ENCODE peak calls at places on chromosomes 11 and 22, in six cellular contexts. One of them, this sample, is unnamed.

GRCh38 chr11:114301088-114301487 is 4.9 kb downstream of the NNMT start:
- DNase-seq in activated T-helper 1 cell treated with Interleukin-2 at 50 U/mL for 16 hours: no peak
- DNase-seq in amniotic stem cell: no peak
- DNase-seq in stimulated activated CD8-positive, alpha-beta memory T cell treated with anti-CD3 and anti-CD28 coated beads, Interleukin-4, amount 100 ng/mL, for 24 hours: no peak
- DNase-seq in iPS DF 19.7: no peak
- DNase-seq in iris pigment epithelial cell: no peak
- DNase-seq in this sample: no peak

GRCh38 chr11:6667733-6668374 is 12.2 kb upstream of the DCHS1 start:
- DNase-seq in activated T-helper 1 cell treated with Interleukin-2 at 50 U/mL for 16 hours: no peak
- DNase-seq in iris pigment epithelial cell: peak
- DNase-seq in stimulated activated CD8-positive, alpha-beta memory T cell treated with anti-CD3 and anti-CD28 coated beads, Interleukin-4, amount 100 ng/mL, for 24 hours: no peak
- DNase-seq in iPS DF 19.7: no peak
- DNase-seq in amniotic stem cell: no peak
- DNase-seq in this sample: no peak

GRCh38 chr11:73100578-73100977 is 41.5 kb downstream of the FCHSD2 start:
- DNase-seq in stimulated activated CD8-positive, alpha-beta memory T cell treated with anti-CD3 and anti-CD28 coated beads, Interleukin-4, amount 100 ng/mL, for 24 hours: no peak
- DNase-seq in iris pigment epithelial cell: no peak
- DNase-seq in amniotic stem cell: no peak
- DNase-seq in activated T-helper 1 cell treated with Interleukin-2 at 50 U/mL for 16 hours: no peak
- DNase-seq in iPS DF 19.7: peak
- DNase-seq in this sample: no peak

GRCh38 chr11:77092382-77092781 is 10.3 kb upstream of the OMP start:
- DNase-seq in iris pigment epithelial cell: no peak
- DNase-seq in activated T-helper 1 cell treated with Interleukin-2 at 50 U/mL for 16 hours: no peak
- DNase-seq in stimulated activated CD8-positive, alpha-beta memory T cell treated with anti-CD3 and anti-CD28 coated beads, Interleukin-4, amount 100 ng/mL, for 24 hours: no peak
- DNase-seq in amniotic stem cell: no peak
- DNase-seq in iPS DF 19.7: no peak
- DNase-seq in this sample: no peak

GRCh38 chr11:32830796-32831195 is 1.1 kb downstream of the PRRG4 start:
- DNase-seq in amniotic stem cell: no peak
- DNase-seq in stimulated activated CD8-positive, alpha-beta memory T cell treated with anti-CD3 and anti-CD28 coated beads, Interleukin-4, amount 100 ng/mL, for 24 hours: no peak
- DNase-seq in activated T-helper 1 cell treated with Interleukin-2 at 50 U/mL for 16 hours: no peak
- DNase-seq in iPS DF 19.7: no peak
- DNase-seq in iris pigment epithelial cell: no peak
- DNase-seq in this sample: no peak

GRCh38 chr11:429391-429790 is 12.4 kb downstream of the ANO9 start:
- DNase-seq in activated T-helper 1 cell treated with Interleukin-2 at 50 U/mL for 16 hours: no peak
- DNase-seq in iris pigment epithelial cell: no peak
- DNase-seq in stimulated activated CD8-positive, alpha-beta memory T cell treated with anti-CD3 and anti-CD28 coated beads, Interleukin-4, amount 100 ng/mL, for 24 hours: no peak
- DNase-seq in iPS DF 19.7: no peak
- DNase-seq in amniotic stem cell: no peak
- DNase-seq in this sample: no peak

GRCh38 chr11:130397780-130398179 is 30.6 kb downstream of the ADAMTS8 start:
- DNase-seq in iPS DF 19.7: no peak
- DNase-seq in iris pigment epithelial cell: no peak
- DNase-seq in activated T-helper 1 cell treated with Interleukin-2 at 50 U/mL for 16 hours: no peak
- DNase-seq in stimulated activated CD8-positive, alpha-beta memory T cell treated with anti-CD3 and anti-CD28 coated beads, Interleukin-4, amount 100 ng/mL, for 24 hours: no peak
- DNase-seq in amniotic stem cell: no peak
- DNase-seq in this sample: no peak

GRCh38 chr11:108853864-108854263 is 189.0 kb downstream of the DDX10 start:
- DNase-seq in stimulated activated CD8-positive, alpha-beta memory T cell treated with anti-CD3 and anti-CD28 coated beads, Interleukin-4, amount 100 ng/mL, for 24 hours: no peak
- DNase-seq in amniotic stem cell: no peak
- DNase-seq in iris pigment epithelial cell: peak
- DNase-seq in iPS DF 19.7: no peak
- DNase-seq in activated T-helper 1 cell treated with Interleukin-2 at 50 U/mL for 16 hours: no peak
- DNase-seq in this sample: no peak

GRCh38 chr11:104529213-104529612 is 365.3 kb upstream of the PDGFD start:
- DNase-seq in stimulated activated CD8-positive, alpha-beta memory T cell treated with anti-CD3 and anti-CD28 coated beads, Interleukin-4, amount 100 ng/mL, for 24 hours: no peak
- DNase-seq in iPS DF 19.7: no peak
- DNase-seq in iris pigment epithelial cell: peak
- DNase-seq in amniotic stem cell: no peak
- DNase-seq in activated T-helper 1 cell treated with Interleukin-2 at 50 U/mL for 16 hours: no peak
- DNase-seq in this sample: no peak

GRCh38 chr22:46076651-46077339 is 73.5 kb upstream of the PPARA start:
- DNase-seq in amniotic stem cell: no peak
- DNase-seq in stimulated activated CD8-positive, alpha-beta memory T cell treated with anti-CD3 and anti-CD28 coated beads, Interleukin-4, amount 100 ng/mL, for 24 hours: no peak
- DNase-seq in iPS DF 19.7: no peak
- DNase-seq in iris pigment epithelial cell: peak
- DNase-seq in activated T-helper 1 cell treated with Interleukin-2 at 50 U/mL for 16 hours: no peak
- DNase-seq in this sample: no peak

GRCh38 chr11:95920460-95921105 is 3.3 kb downstream of the MTMR2 start:
- DNase-seq in iPS DF 19.7: no peak
- DNase-seq in iris pigment epithelial cell: peak
- DNase-seq in stimulated activated CD8-positive, alpha-beta memory T cell treated with anti-CD3 and anti-CD28 coated beads, Interleukin-4, amount 100 ng/mL, for 24 hours: no peak
- DNase-seq in amniotic stem cell: no peak
- DNase-seq in activated T-helper 1 cell treated with Interleukin-2 at 50 U/mL for 16 hours: no peak
- DNase-seq in this sample: no peak

GRCh38 chr11:33013706-33014105 is 2.0 kb upstream of the DEPDC7 start:
- DNase-seq in amniotic stem cell: no peak
- DNase-seq in activated T-helper 1 cell treated with Interleukin-2 at 50 U/mL for 16 hours: no peak
- DNase-seq in iPS DF 19.7: no peak
- DNase-seq in stimulated activated CD8-positive, alpha-beta memory T cell treated with anti-CD3 and anti-CD28 coated beads, Interleukin-4, amount 100 ng/mL, for 24 hours: no peak
- DNase-seq in iris pigment epithelial cell: peak
- DNase-seq in this sample: no peak

GRCh38 chr11:132959663-132960062 is 572.6 kb downstream of the OPCML start:
- DNase-seq in stimulated activated CD8-positive, alpha-beta memory T cell treated with anti-CD3 and anti-CD28 coated beads, Interleukin-4, amount 100 ng/mL, for 24 hours: no peak
- DNase-seq in activated T-helper 1 cell treated with Interleukin-2 at 50 U/mL for 16 hours: no peak
- DNase-seq in iPS DF 19.7: no peak
- DNase-seq in iris pigment epithelial cell: no peak
- DNase-seq in amniotic stem cell: no peak
- DNase-seq in this sample: no peak

GRCh38 chr11:19906126-19906525 is 193.5 kb downstream of the NAV2 start:
- DNase-seq in amniotic stem cell: no peak
- DNase-seq in iris pigment epithelial cell: no peak
- DNase-seq in activated T-helper 1 cell treated with Interleukin-2 at 50 U/mL for 16 hours: no peak
- DNase-seq in iPS DF 19.7: no peak
- DNase-seq in stimulated activated CD8-positive, alpha-beta memory T cell treated with anti-CD3 and anti-CD28 coated beads, Interleukin-4, amount 100 ng/mL, for 24 hours: no peak
- DNase-seq in this sample: no peak

GRCh38 chr22:33271390-33272161 is 213.4 kb upstream of the SYN3 start:
- DNase-seq in stimulated activated CD8-positive, alpha-beta memory T cell treated with anti-CD3 and anti-CD28 coated beads, Interleukin-4, amount 100 ng/mL, for 24 hours: no peak
- DNase-seq in iris pigment epithelial cell: no peak
- DNase-seq in iPS DF 19.7: no peak
- DNase-seq in activated T-helper 1 cell treated with Interleukin-2 at 50 U/mL for 16 hours: no peak
- DNase-seq in amniotic stem cell: no peak
- DNase-seq in this sample: peak

GRCh38 chr22:49915610-49916009 is 2.6 kb downstream of the ALG12 start:
- DNase-seq in amniotic stem cell: no peak
- DNase-seq in iris pigment epithelial cell: no peak
- DNase-seq in activated T-helper 1 cell treated with Interleukin-2 at 50 U/mL for 16 hours: no peak
- DNase-seq in stimulated activated CD8-positive, alpha-beta memory T cell treated with anti-CD3 and anti-CD28 coated beads, Interleukin-4, amount 100 ng/mL, for 24 hours: no peak
- DNase-seq in iPS DF 19.7: no peak
- DNase-seq in this sample: no peak

GRCh38 chr11:17839973-17840611 is 105.5 kb downstream of the KCNC1 start:
- DNase-seq in activated T-helper 1 cell treated with Interleukin-2 at 50 U/mL for 16 hours: no peak
- DNase-seq in amniotic stem cell: no peak
- DNase-seq in stimulated activated CD8-positive, alpha-beta memory T cell treated with anti-CD3 and anti-CD28 coated beads, Interleukin-4, amount 100 ng/mL, for 24 hours: no peak
- DNase-seq in iPS DF 19.7: no peak
- DNase-seq in iris pigment epithelial cell: no peak
- DNase-seq in this sample: no peak

GRCh38 chr22:42560781-42561180 is 7.0 kb downstream of the SERHL2 start:
- DNase-seq in stimulated activated CD8-positive, alpha-beta memory T cell treated with anti-CD3 and anti-CD28 coated beads, Interleukin-4, amount 100 ng/mL, for 24 hours: no peak
- DNase-seq in iris pigment epithelial cell: peak
- DNase-seq in amniotic stem cell: no peak
- DNase-seq in iPS DF 19.7: no peak
- DNase-seq in activated T-helper 1 cell treated with Interleukin-2 at 50 U/mL for 16 hours: no peak
- DNase-seq in this sample: no peak

GRCh38 chr11:47508595-47509555 is 44.1 kb downstream of the CELF1 start:
- DNase-seq in iPS DF 19.7: no peak
- DNase-seq in activated T-helper 1 cell treated with Interleukin-2 at 50 U/mL for 16 hours: no peak
- DNase-seq in iris pigment epithelial cell: no peak
- DNase-seq in stimulated activated CD8-positive, alpha-beta memory T cell treated with anti-CD3 and anti-CD28 coated beads, Interleukin-4, amount 100 ng/mL, for 24 hours: no peak
- DNase-seq in amniotic stem cell: no peak
- DNase-seq in this sample: no peak

GRCh38 chr11:107385361-107385982 is 72.2 kb downstream of the CWF19L2 start:
- DNase-seq in iPS DF 19.7: no peak
- DNase-seq in activated T-helper 1 cell treated with Interleukin-2 at 50 U/mL for 16 hours: no peak
- DNase-seq in iris pigment epithelial cell: peak
- DNase-seq in amniotic stem cell: no peak
- DNase-seq in stimulated activated CD8-positive, alpha-beta memory T cell treated with anti-CD3 and anti-CD28 coated beads, Interleukin-4, amount 100 ng/mL, for 24 hours: no peak
- DNase-seq in this sample: no peak

GRCh38 chr22:26828311-26828710 is 170.9 kb downstream of the MIAT start:
- DNase-seq in iPS DF 19.7: no peak
- DNase-seq in amniotic stem cell: no peak
- DNase-seq in activated T-helper 1 cell treated with Interleukin-2 at 50 U/mL for 16 hours: no peak
- DNase-seq in iris pigment epithelial cell: no peak
- DNase-seq in stimulated activated CD8-positive, alpha-beta memory T cell treated with anti-CD3 and anti-CD28 coated beads, Interleukin-4, amount 100 ng/mL, for 24 hours: no peak
- DNase-seq in this sample: no peak

GRCh38 chr11:100927579-100927978 is 202.0 kb downstream of the PGR start:
- DNase-seq in iris pigment epithelial cell: no peak
- DNase-seq in iPS DF 19.7: no peak
- DNase-seq in activated T-helper 1 cell treated with Interleukin-2 at 50 U/mL for 16 hours: no peak
- DNase-seq in amniotic stem cell: no peak
- DNase-seq in stimulated activated CD8-positive, alpha-beta memory T cell treated with anti-CD3 and anti-CD28 coated beads, Interleukin-4, amount 100 ng/mL, for 24 hours: no peak
- DNase-seq in this sample: peak

GRCh38 chr11:11416917-11417316 is 63.9 kb upstream of the CSNK2A3 start:
- DNase-seq in iris pigment epithelial cell: peak
- DNase-seq in amniotic stem cell: no peak
- DNase-seq in activated T-helper 1 cell treated with Interleukin-2 at 50 U/mL for 16 hours: no peak
- DNase-seq in stimulated activated CD8-positive, alpha-beta memory T cell treated with anti-CD3 and anti-CD28 coated beads, Interleukin-4, amount 100 ng/mL, for 24 hours: no peak
- DNase-seq in iPS DF 19.7: no peak
- DNase-seq in this sample: no peak

GRCh38 chr22:19260804-19261203 is 30.7 kb downstream of the CLTCL1 start:
- DNase-seq in iPS DF 19.7: no peak
- DNase-seq in amniotic stem cell: no peak
- DNase-seq in activated T-helper 1 cell treated with Interleukin-2 at 50 U/mL for 16 hours: no peak
- DNase-seq in stimulated activated CD8-positive, alpha-beta memory T cell treated with anti-CD3 and anti-CD28 coated beads, Interleukin-4, amount 100 ng/mL, for 24 hours: no peak
- DNase-seq in iris pigment epithelial cell: no peak
- DNase-seq in this sample: no peak

GRCh38 chr11:23932485-23932898 is 564.4 kb upstream of the LUZP2 start:
- DNase-seq in iris pigment epithelial cell: peak
- DNase-seq in iPS DF 19.7: no peak
- DNase-seq in stimulated activated CD8-positive, alpha-beta memory T cell treated with anti-CD3 and anti-CD28 coated beads, Interleukin-4, amount 100 ng/mL, for 24 hours: no peak
- DNase-seq in activated T-helper 1 cell treated with Interleukin-2 at 50 U/mL for 16 hours: no peak
- DNase-seq in amniotic stem cell: no peak
- DNase-seq in this sample: no peak

GRCh38 chr11:107224836-107225235 is 206.6 kb upstream of the GUCY1A2 start:
- DNase-seq in activated T-helper 1 cell treated with Interleukin-2 at 50 U/mL for 16 hours: no peak
- DNase-seq in iPS DF 19.7: no peak
- DNase-seq in stimulated activated CD8-positive, alpha-beta memory T cell treated with anti-CD3 and anti-CD28 coated beads, Interleukin-4, amount 100 ng/mL, for 24 hours: no peak
- DNase-seq in iris pigment epithelial cell: no peak
- DNase-seq in amniotic stem cell: no peak
- DNase-seq in this sample: no peak

GRCh38 chr11:116519499-116519898 is 253.3 kb downstream of the BUD13 start:
- DNase-seq in amniotic stem cell: no peak
- DNase-seq in iris pigment epithelial cell: no peak
- DNase-seq in iPS DF 19.7: no peak
- DNase-seq in stimulated activated CD8-positive, alpha-beta memory T cell treated with anti-CD3 and anti-CD28 coated beads, Interleukin-4, amount 100 ng/mL, for 24 hours: no peak
- DNase-seq in activated T-helper 1 cell treated with Interleukin-2 at 50 U/mL for 16 hours: no peak
- DNase-seq in this sample: no peak

GRCh38 chr11:44611687-44612437 is 46.4 kb downstream of the CD82 start:
- DNase-seq in iPS DF 19.7: no peak
- DNase-seq in iris pigment epithelial cell: no peak
- DNase-seq in stimulated activated CD8-positive, alpha-beta memory T cell treated with anti-CD3 and anti-CD28 coated beads, Interleukin-4, amount 100 ng/mL, for 24 hours: peak
- DNase-seq in amniotic stem cell: no peak
- DNase-seq in activated T-helper 1 cell treated with Interleukin-2 at 50 U/mL for 16 hours: peak
- DNase-seq in this sample: no peak

GRCh38 chr22:37654556-37655251 is 3.8 kb upstream of the PDXP start:
- DNase-seq in iPS DF 19.7: no peak
- DNase-seq in activated T-helper 1 cell treated with Interleukin-2 at 50 U/mL for 16 hours: no peak
- DNase-seq in stimulated activated CD8-positive, alpha-beta memory T cell treated with anti-CD3 and anti-CD28 coated beads, Interleukin-4, amount 100 ng/mL, for 24 hours: no peak
- DNase-seq in amniotic stem cell: no peak
- DNase-seq in iris pigment epithelial cell: no peak
- DNase-seq in this sample: no peak

GRCh38 chr22:40593460-40594273 is 42.9 kb downstream of the MRTFA start:
- DNase-seq in iPS DF 19.7: no peak
- DNase-seq in stimulated activated CD8-positive, alpha-beta memory T cell treated with anti-CD3 and anti-CD28 coated beads, Interleukin-4, amount 100 ng/mL, for 24 hours: no peak
- DNase-seq in activated T-helper 1 cell treated with Interleukin-2 at 50 U/mL for 16 hours: no peak
- DNase-seq in amniotic stem cell: no peak
- DNase-seq in iris pigment epithelial cell: no peak
- DNase-seq in this sample: no peak

GRCh38 chr11:75311858-75312288 is 39.6 kb downstream of the ARRB1 start:
- DNase-seq in stimulated activated CD8-positive, alpha-beta memory T cell treated with anti-CD3 and anti-CD28 coated beads, Interleukin-4, amount 100 ng/mL, for 24 hours: no peak
- DNase-seq in activated T-helper 1 cell treated with Interleukin-2 at 50 U/mL for 16 hours: no peak
- DNase-seq in iPS DF 19.7: no peak
- DNase-seq in amniotic stem cell: no peak
- DNase-seq in iris pigment epithelial cell: peak
- DNase-seq in this sample: peak

GRCh38 chr11:57791321-57792059 is 29.9 kb downstream of the CTNND1 start:
- DNase-seq in stimulated activated CD8-positive, alpha-beta memory T cell treated with anti-CD3 and anti-CD28 coated beads, Interleukin-4, amount 100 ng/mL, for 24 hours: no peak
- DNase-seq in iPS DF 19.7: no peak
- DNase-seq in activated T-helper 1 cell treated with Interleukin-2 at 50 U/mL for 16 hours: no peak
- DNase-seq in iris pigment epithelial cell: no peak
- DNase-seq in amniotic stem cell: no peak
- DNase-seq in this sample: no peak